ENCODE peak calls at places on chromosome 1, in ten cellular contexts. One of them, this sample, is unnamed.

GRCh38 chr1:46533179-46533864 is 18.1 kb downstream of the KNCN start:
- DNase-seq in heart right ventricle: no peak
- DNase-seq in MM.1S: no peak
- DNase-seq in astrocyte: peak
- DNase-seq in OCI-LY7: no peak
- DNase-seq in AG04449: no peak
- DNase-seq in prostate gland: no peak
- DNase-seq in fibroblast of mammary gland: peak
- DNase-seq in neural progenitor cell: peak
- DNase-seq in BJ: no peak
- DNase-seq in this sample: no peak

GRCh38 chr1:244226440-244226839 is 175.4 kb downstream of the ZBTB18 start:
- DNase-seq in heart right ventricle: no peak
- DNase-seq in AG04449: no peak
- DNase-seq in astrocyte: peak
- DNase-seq in MM.1S: no peak
- DNase-seq in neural progenitor cell: no peak
- DNase-seq in BJ: no peak
- DNase-seq in fibroblast of mammary gland: peak
- DNase-seq in OCI-LY7: no peak
- DNase-seq in prostate gland: no peak
- DNase-seq in this sample: no peak

GRCh38 chr1:97919568-97920261 is 1.1 kb downstream of the DPYD start:
- DNase-seq in neural progenitor cell: no peak
- DNase-seq in OCI-LY7: peak
- DNase-seq in MM.1S: peak
- DNase-seq in heart right ventricle: no peak
- DNase-seq in prostate gland: no peak
- DNase-seq in BJ: no peak
- DNase-seq in astrocyte: peak
- DNase-seq in AG04449: no peak
- DNase-seq in fibroblast of mammary gland: peak
- DNase-seq in this sample: no peak

GRCh38 chr1:208137144-208137682 is 107.0 kb downstream of the PLXNA2 start:
- DNase-seq in astrocyte: peak
- DNase-seq in neural progenitor cell: no peak
- DNase-seq in MM.1S: no peak
- DNase-seq in OCI-LY7: no peak
- DNase-seq in prostate gland: no peak
- DNase-seq in BJ: no peak
- DNase-seq in heart right ventricle: no peak
- DNase-seq in fibroblast of mammary gland: peak
- DNase-seq in AG04449: no peak
- DNase-seq in this sample: no peak

GRCh38 chr1:20540281-20540680 is 12.1 kb upstream of the FAM43B start:
- DNase-seq in astrocyte: peak
- DNase-seq in heart right ventricle: no peak
- DNase-seq in fibroblast of mammary gland: peak
- DNase-seq in AG04449: no peak
- DNase-seq in prostate gland: no peak
- DNase-seq in neural progenitor cell: no peak
- DNase-seq in MM.1S: no peak
- DNase-seq in BJ: no peak
- DNase-seq in OCI-LY7: no peak
- DNase-seq in this sample: no peak

GRCh38 chr1:224884428-224884827 is 45.0 kb upstream of the DNAH14 start:
- DNase-seq in AG04449: peak
- DNase-seq in OCI-LY7: no peak
- DNase-seq in MM.1S: no peak
- DNase-seq in heart right ventricle: no peak
- DNase-seq in astrocyte: peak
- DNase-seq in BJ: no peak
- DNase-seq in prostate gland: peak
- DNase-seq in neural progenitor cell: no peak
- DNase-seq in fibroblast of mammary gland: peak
- DNase-seq in this sample: no peak

GRCh38 chr1:161981735-161982525 is 41.7 kb downstream of the OLFML2B start:
- DNase-seq in BJ: no peak
- DNase-seq in heart right ventricle: no peak
- DNase-seq in fibroblast of mammary gland: no peak
- DNase-seq in AG04449: no peak
- DNase-seq in MM.1S: no peak
- DNase-seq in OCI-LY7: no peak
- DNase-seq in neural progenitor cell: no peak
- DNase-seq in prostate gland: no peak
- DNase-seq in astrocyte: no peak
- DNase-seq in this sample: no peak

GRCh38 chr1:156104065-156104810 is 10.3 kb upstream of the LMNA start:
- DNase-seq in MM.1S: no peak
- DNase-seq in OCI-LY7: no peak
- DNase-seq in BJ: peak
- DNase-seq in AG04449: no peak
- DNase-seq in heart right ventricle: peak
- DNase-seq in astrocyte: peak
- DNase-seq in prostate gland: peak
- DNase-seq in neural progenitor cell: no peak
- DNase-seq in fibroblast of mammary gland: peak
- DNase-seq in this sample: no peak

GRCh38 chr1:44254392-44254791 is 41.1 kb downstream of the DMAP1 start:
- DNase-seq in heart right ventricle: no peak
- DNase-seq in fibroblast of mammary gland: no peak
- DNase-seq in prostate gland: no peak
- DNase-seq in OCI-LY7: no peak
- DNase-seq in BJ: no peak
- DNase-seq in astrocyte: no peak
- DNase-seq in MM.1S: no peak
- DNase-seq in neural progenitor cell: no peak
- DNase-seq in AG04449: no peak
- DNase-seq in this sample: no peak

GRCh38 chr1:110945626-110946025 is 18.1 kb downstream of the LRIF1 start:
- DNase-seq in MM.1S: no peak
- DNase-seq in fibroblast of mammary gland: no peak
- DNase-seq in OCI-LY7: no peak
- DNase-seq in prostate gland: no peak
- DNase-seq in heart right ventricle: no peak
- DNase-seq in AG04449: no peak
- DNase-seq in astrocyte: no peak
- DNase-seq in neural progenitor cell: no peak
- DNase-seq in BJ: no peak
- DNase-seq in this sample: no peak

GRCh38 chr1:247407180-247407616 is 8.8 kb upstream of the NLRP3 start:
- DNase-seq in BJ: no peak
- DNase-seq in astrocyte: no peak
- DNase-seq in prostate gland: no peak
- DNase-seq in heart right ventricle: no peak
- DNase-seq in OCI-LY7: no peak
- DNase-seq in MM.1S: no peak
- DNase-seq in AG04449: no peak
- DNase-seq in neural progenitor cell: no peak
- DNase-seq in fibroblast of mammary gland: no peak
- DNase-seq in this sample: no peak

GRCh38 chr1:234125283-234125682 is 220.8 kb downstream of the SLC35F3 start:
- DNase-seq in neural progenitor cell: peak
- DNase-seq in OCI-LY7: peak
- DNase-seq in heart right ventricle: no peak
- DNase-seq in prostate gland: no peak
- DNase-seq in MM.1S: peak
- DNase-seq in fibroblast of mammary gland: no peak
- DNase-seq in BJ: no peak
- DNase-seq in AG04449: no peak
- DNase-seq in astrocyte: peak
- DNase-seq in this sample: no peak
- TF ChIP-seq CTCF in neural progenitor cell: peak
- TF ChIP-seq CTCF in OCI-LY7: peak
- TF ChIP-seq CTCF in heart right ventricle: no peak
- TF ChIP-seq CTCF in prostate gland: no peak
- TF ChIP-seq CTCF in MM.1S: peak
- TF ChIP-seq CTCF in fibroblast of mammary gland: no peak
- TF ChIP-seq CTCF in BJ: peak
- TF ChIP-seq CTCF in AG04449: no peak
- TF ChIP-seq CTCF in astrocyte: peak
- TF ChIP-seq CTCF in this sample: peak

GRCh38 chr1:201540846-201541735 is 2.2 kb downstream of the NAV1 start:
- DNase-seq in BJ: no peak
- DNase-seq in fibroblast of mammary gland: no peak
- DNase-seq in heart right ventricle: no peak
- DNase-seq in AG04449: no peak
- DNase-seq in neural progenitor cell: no peak
- DNase-seq in prostate gland: no peak
- DNase-seq in astrocyte: no peak
- DNase-seq in OCI-LY7: peak
- DNase-seq in MM.1S: no peak
- DNase-seq in this sample: no peak

GRCh38 chr1:201543871-201544521 is 5.1 kb downstream of the NAV1 start:
- DNase-seq in AG04449: no peak
- DNase-seq in BJ: no peak
- DNase-seq in astrocyte: no peak
- DNase-seq in neural progenitor cell: no peak
- DNase-seq in fibroblast of mammary gland: no peak
- DNase-seq in OCI-LY7: no peak
- DNase-seq in MM.1S: no peak
- DNase-seq in prostate gland: no peak
- DNase-seq in heart right ventricle: no peak
- DNase-seq in this sample: no peak

GRCh38 chr1:201542166-201543045 is 3.5 kb downstream of the NAV1 start:
- DNase-seq in BJ: no peak
- DNase-seq in AG04449: no peak
- DNase-seq in fibroblast of mammary gland: peak
- DNase-seq in neural progenitor cell: no peak
- DNase-seq in MM.1S: no peak
- DNase-seq in heart right ventricle: no peak
- DNase-seq in prostate gland: no peak
- DNase-seq in OCI-LY7: no peak
- DNase-seq in astrocyte: peak
- DNase-seq in this sample: no peak

GRCh38 chr1:201544710-201545109 is 5.8 kb downstream of the NAV1 start:
- DNase-seq in AG04449: no peak
- DNase-seq in fibroblast of mammary gland: no peak
- DNase-seq in OCI-LY7: no peak
- DNase-seq in heart right ventricle: no peak
- DNase-seq in BJ: no peak
- DNase-seq in neural progenitor cell: no peak
- DNase-seq in MM.1S: no peak
- DNase-seq in astrocyte: no peak
- DNase-seq in prostate gland: no peak
- DNase-seq in this sample: no peak

GRCh38 chr1:201546093-201546492 is 7.2 kb downstream of the NAV1 start:
- DNase-seq in fibroblast of mammary gland: no peak
- DNase-seq in OCI-LY7: no peak
- DNase-seq in neural progenitor cell: peak
- DNase-seq in BJ: no peak
- DNase-seq in MM.1S: no peak
- DNase-seq in astrocyte: no peak
- DNase-seq in heart right ventricle: no peak
- DNase-seq in prostate gland: no peak
- DNase-seq in AG04449: no peak
- DNase-seq in this sample: no peak
- H3K4me3 ChIP-seq in fibroblast of mammary gland: no peak
- H3K4me3 ChIP-seq in OCI-LY7: no peak
- H3K4me3 ChIP-seq in neural progenitor cell: no peak
- H3K4me3 ChIP-seq in BJ: no peak
- H3K4me3 ChIP-seq in MM.1S: no peak
- H3K4me3 ChIP-seq in astrocyte: no peak
- H3K4me3 ChIP-seq in heart right ventricle: no peak
- H3K4me3 ChIP-seq in prostate gland: no peak
- H3K4me3 ChIP-seq in AG04449: no peak
- H3K4me3 ChIP-seq in this sample: peak

DNA sequence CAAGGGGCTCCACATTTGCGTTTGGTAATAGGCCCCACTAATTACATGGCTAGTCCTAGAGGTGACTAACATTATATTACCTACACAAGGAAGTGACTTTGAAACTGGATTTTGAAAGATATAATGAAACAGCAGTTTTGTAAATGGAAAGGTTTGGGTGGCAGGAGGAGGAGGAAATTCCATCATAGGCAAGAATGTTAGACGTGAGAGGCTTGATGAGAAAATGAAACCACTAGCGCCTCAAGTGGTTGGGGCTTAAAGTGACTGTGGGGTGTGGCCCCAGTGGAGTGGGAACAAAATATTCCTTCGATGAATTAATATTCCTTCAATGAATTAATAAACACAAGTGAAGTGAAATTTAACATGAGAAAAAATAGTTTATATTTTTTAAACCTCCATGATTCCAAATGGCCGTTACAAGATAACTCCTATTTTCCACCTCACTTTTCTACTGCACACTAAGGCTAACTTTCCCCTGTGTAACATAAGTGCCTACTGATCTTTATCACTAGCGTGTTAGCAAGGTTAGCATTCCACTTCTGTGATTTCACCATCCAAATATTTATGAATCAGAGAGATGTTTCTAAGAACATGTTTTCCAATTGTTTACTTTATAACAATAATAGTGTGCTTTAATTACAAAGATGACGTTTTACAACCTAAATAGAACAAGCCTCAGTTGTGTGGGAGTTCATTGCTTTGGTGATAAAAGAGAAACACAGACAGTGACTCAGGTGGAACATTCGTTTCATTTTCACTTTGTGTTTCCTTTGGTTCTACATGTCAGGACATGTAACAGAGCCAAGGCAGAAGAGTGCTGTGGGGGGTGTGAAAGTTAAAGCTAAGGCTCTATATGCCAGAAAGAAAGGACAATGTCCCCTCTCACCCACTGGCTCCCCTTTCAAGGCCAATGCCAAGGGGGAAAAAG is 12.5 kb upstream of the ATF3 start:
- DNase-seq in astrocyte: peak
- DNase-seq in BJ: peak
- DNase-seq in MM.1S: peak
- DNase-seq in prostate gland: peak
- DNase-seq in AG04449: peak
- DNase-seq in neural progenitor cell: no peak
- DNase-seq in OCI-LY7: peak
- DNase-seq in heart right ventricle: peak
- DNase-seq in fibroblast of mammary gland: peak
- DNase-seq in this sample: peak
- TF ChIP-seq CTCF in astrocyte: peak
- TF ChIP-seq CTCF in BJ: peak
- TF ChIP-seq CTCF in MM.1S: peak
- TF ChIP-seq CTCF in prostate gland: no peak
- TF ChIP-seq CTCF in AG04449: peak
- TF ChIP-seq CTCF in neural progenitor cell: peak
- TF ChIP-seq CTCF in OCI-LY7: peak
- TF ChIP-seq CTCF in heart right ventricle: peak
- TF ChIP-seq CTCF in fibroblast of mammary gland: peak
- TF ChIP-seq CTCF in this sample: peak

GRCh38 chr1:116567790-116568667 is 2.8 kb downstream of the CD58 start:
- DNase-seq in neural progenitor cell: no peak
- DNase-seq in fibroblast of mammary gland: no peak
- DNase-seq in astrocyte: no peak
- DNase-seq in BJ: no peak
- DNase-seq in MM.1S: peak
- DNase-seq in AG04449: no peak
- DNase-seq in prostate gland: no peak
- DNase-seq in heart right ventricle: no peak
- DNase-seq in OCI-LY7: no peak
- DNase-seq in this sample: no peak
- H3K4me3 ChIP-seq in neural progenitor cell: no peak
- H3K4me3 ChIP-seq in fibroblast of mammary gland: no peak
- H3K4me3 ChIP-seq in astrocyte: no peak
- H3K4me3 ChIP-seq in BJ: no peak
- H3K4me3 ChIP-seq in MM.1S: peak
- H3K4me3 ChIP-seq in AG04449: no peak
- H3K4me3 ChIP-seq in prostate gland: no peak
- H3K4me3 ChIP-seq in heart right ventricle: no peak
- H3K4me3 ChIP-seq in OCI-LY7: no peak
- H3K4me3 ChIP-seq in this sample: no peak